ENCODE peak calls at places on chromosomes 1 and 21, in seven cellular contexts. K is coronary artery, E is cardiac fibroblast, L is bronchial epithelial cell, O is sigmoid colon, F is body of pancreas, C is mucosa of descending colon. T is an unnamed sample.

GRCh38 chr1:221793439-221794078 is 51.7 kb upstream of the DUSP10 start:
- DNase-seq in C (no peak), K (no peak), E (no peak), L (no peak), O (no peak), F (peak), T (peak)

GRCh38 chr1:227317541-227318002 is 720 bp downstream of the CDC42BPA start:
- DNase-seq in F (peak), E (peak), O (peak), C (no peak), L (peak), K (no peak), T (no peak)

GRCh38 chr1:93689521-93690223 is 8.0 kb upstream of the BCAR3 start:
- DNase-seq in L (no peak), F (no peak), K (no peak), C (no peak), O (no peak), E (no peak), T (no peak)

GRCh38 chr1:62295921-62296451 is 23.2 kb downstream of the KANK4 start:
- DNase-seq in F (no peak), L (peak), K (no peak), E (peak), C (no peak), O (no peak), T (no peak)

GRCh38 chr1:226675720-226676357 is 63.2 kb downstream of the ITPKB start:
- DNase-seq in C (no peak), E (no peak), O (peak), L (no peak), F (no peak), K (no peak), T (no peak)

GRCh38 chr21:42426424-42426823 is 22.7 kb downstream of the UBASH3A start:
- DNase-seq in F (peak), L (no peak), K (no peak), E (no peak), O (no peak), C (no peak), T (no peak)

GRCh38 chr1:24742090-24742938 is 2.9 kb upstream of the CLIC4 start:
- DNase-seq in L (peak), F (no peak), C (no peak), O (no peak), K (no peak), E (peak), T (no peak)

GRCh38 chr1:41660570-41661427 is 176.3 kb upstream of the EDN2 start:
- DNase-seq in E (no peak), L (no peak), C (no peak), K (no peak), F (no peak), O (no peak), T (no peak)

GRCh38 chr1:108639899-108640560 is 20.9 kb downstream of the HENMT1 start:
- DNase-seq in F (no peak), C (no peak), L (no peak), E (no peak), O (no peak), K (no peak), T (no peak)

GRCh38 chr21:29072873-29073221 is 601 bp downstream of the CCT8 start:
- DNase-seq in E (peak), O (no peak), F (no peak), C (no peak), L (peak), K (no peak), T (no peak)

GRCh38 chr1:168054117-168054516 is 82.6 kb downstream of the GPR161 start:
- DNase-seq in F (no peak), E (no peak), L (no peak), C (no peak), K (no peak), O (no peak), T (no peak)

GRCh38 chr1:24126023-24126671 is 14.2 kb upstream of the MYOM3 start:
- DNase-seq in L (no peak), E (peak), C (no peak), F (no peak), O (no peak), K (no peak), T (no peak)

GRCh38 chr1:186286615-186287317 is 88.3 kb downstream of the TPR start:
- DNase-seq in C (no peak), O (no peak), F (no peak), E (peak), K (no peak), L (no peak), T (no peak)

GRCh38 chr1:85343612-85344255 is 67.3 kb upstream of the BCL10 start:
- DNase-seq in C (no peak), O (no peak), E (peak), L (peak), K (no peak), F (no peak), T (no peak)

GRCh38 chr1:154694995-154695394 is 87.0 kb upstream of the ADAR start:
- DNase-seq in K (no peak), E (no peak), C (no peak), F (no peak), O (no peak), L (no peak), T (no peak)

GRCh38 chr1:86419277-86419903 is 4.6 kb upstream of the CLCA2 start:
- DNase-seq in O (no peak), L (peak), K (no peak), C (no peak), F (peak), E (peak), T (no peak)

GRCh38 chr1:229815076-229815475 is 189.0 kb downstream of the URB2 start:
- DNase-seq in L (no peak), O (no peak), F (no peak), K (no peak), C (no peak), E (no peak), T (no peak)

GRCh38 chr1:42228938-42229337 is 64.4 kb upstream of the GUCA2A start:
- DNase-seq in K (no peak), F (no peak), L (no peak), O (no peak), E (no peak), C (no peak), T (no peak)

GRCh38 chr1:27970401-27970800 is 10.6 kb downstream of the XKR8 start:
- DNase-seq in F (peak), C (peak), L (no peak), O (peak), E (peak), K (no peak), T (no peak)

GRCh38 chr21:33011462-33011861 is 14.3 kb upstream of the OLIG2 start:
- DNase-seq in F (peak), L (peak), O (no peak), C (no peak), E (peak), K (peak), T (no peak)

GRCh38 chr1:41856361-41857285 is 62.1 kb downstream of the HIVEP3 start:
- DNase-seq in O (no peak), F (peak), E (no peak), C (no peak), L (no peak), K (no peak), T (no peak)

GRCh38 chr1:9297831-9298230 is 5.1 kb downstream of the SPSB1 start:
- DNase-seq in L (no peak), E (no peak), C (no peak), K (no peak), F (no peak), O (no peak), T (no peak)

GRCh38 chr1:159866905-159867304 is 4.4 kb upstream of the VSIG8 start:
- DNase-seq in K (no peak), C (no peak), F (no peak), E (no peak), O (no peak), L (no peak), T (no peak)

GRCh38 chr1:155909894-155910293 is 1.3 kb downstream of the RIT1 start:
- DNase-seq in O (no peak), C (no peak), E (peak), L (peak), K (no peak), F (peak), T (no peak)

DNA sequence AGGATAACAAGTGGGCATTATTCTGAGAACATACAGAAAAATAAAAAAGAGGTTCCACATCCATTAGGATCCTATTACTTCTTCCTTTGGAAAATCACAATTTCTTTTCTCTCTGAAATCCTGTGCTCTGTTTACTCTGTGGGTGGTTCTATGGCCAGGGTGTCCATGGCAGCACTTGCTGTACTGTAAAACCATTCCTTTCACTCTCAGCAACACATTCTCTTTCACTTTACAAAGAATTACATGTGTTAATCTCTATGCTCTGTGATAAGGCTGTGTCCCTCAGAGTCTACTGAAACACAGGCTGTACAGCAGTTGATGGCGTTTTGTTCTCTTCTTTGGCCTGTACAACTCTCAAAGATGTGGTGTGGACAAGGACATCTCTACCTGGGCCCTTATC is 524.1 kb downstream of the PTBP2 start:
- DNase-seq in K (no peak), C (no peak), F (no peak), O (no peak), E (peak), L (no peak), T (no peak)
- H3K4me3 ChIP-seq in K (no peak), C (no peak), F (no peak), O (no peak), E (no peak), L (no peak), T (no peak)

DNA sequence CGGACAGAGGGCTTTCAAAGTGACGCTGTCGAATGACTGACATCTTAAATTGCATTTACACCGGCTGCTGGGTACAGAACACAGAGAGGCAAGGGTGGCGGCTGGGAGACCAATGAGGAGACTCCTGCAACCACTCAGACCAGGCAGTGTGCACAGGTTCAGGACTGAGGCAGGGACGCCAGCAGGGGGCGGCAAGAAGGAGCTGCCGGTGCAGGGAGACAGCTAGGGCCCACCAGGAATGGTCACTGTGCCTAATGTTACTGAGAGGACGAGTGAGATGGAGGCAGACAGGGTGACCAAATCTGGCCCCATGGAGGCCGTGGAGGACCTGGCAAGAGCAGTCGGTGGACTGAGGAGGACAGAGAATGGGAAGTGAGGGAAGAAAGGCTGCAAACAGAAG is 23.5 kb downstream of the GLIS1 start:
- DNase-seq in E (peak), K (no peak), C (no peak), O (no peak), F (peak), L (no peak), T (no peak)
- TF ChIP-seq CTCF in E (peak), K (no peak), C (no peak), O (no peak), F (no peak), L (peak), T (peak)

GRCh38 chr1:16980473-16981268 is at the start of gene MFAP2:
- DNase-seq in C (no peak), O (no peak), F (no peak), L (peak), E (peak), K (no peak), T (no peak)
- H3K4me3 ChIP-seq in C (no peak), O (peak), F (peak), L (peak), E (peak), K (peak), T (no peak)

GRCh38 chr1:211830055-211830329 is 571 bp downstream of the LPGAT1 start:
- DNase-seq in L (no peak), F (no peak), E (no peak), C (peak), O (no peak), K (no peak), T (no peak)

GRCh38 chr1:211828584-211829342 is 1.8 kb downstream of the LPGAT1 start:
- DNase-seq in O (no peak), E (peak), F (no peak), C (no peak), L (no peak), K (no peak), T (no peak)

GRCh38 chr1:211830330-211831142 is at the start of gene LPGAT1:
- DNase-seq in E (peak), K (peak), C (peak), O (peak), F (peak), L (peak), T (no peak)

GRCh38 chr1:211831558-211832323 is 1.2 kb upstream of the LPGAT1 start:
- DNase-seq in K (no peak), C (no peak), L (no peak), E (no peak), O (no peak), F (no peak), T (no peak)

DNA sequence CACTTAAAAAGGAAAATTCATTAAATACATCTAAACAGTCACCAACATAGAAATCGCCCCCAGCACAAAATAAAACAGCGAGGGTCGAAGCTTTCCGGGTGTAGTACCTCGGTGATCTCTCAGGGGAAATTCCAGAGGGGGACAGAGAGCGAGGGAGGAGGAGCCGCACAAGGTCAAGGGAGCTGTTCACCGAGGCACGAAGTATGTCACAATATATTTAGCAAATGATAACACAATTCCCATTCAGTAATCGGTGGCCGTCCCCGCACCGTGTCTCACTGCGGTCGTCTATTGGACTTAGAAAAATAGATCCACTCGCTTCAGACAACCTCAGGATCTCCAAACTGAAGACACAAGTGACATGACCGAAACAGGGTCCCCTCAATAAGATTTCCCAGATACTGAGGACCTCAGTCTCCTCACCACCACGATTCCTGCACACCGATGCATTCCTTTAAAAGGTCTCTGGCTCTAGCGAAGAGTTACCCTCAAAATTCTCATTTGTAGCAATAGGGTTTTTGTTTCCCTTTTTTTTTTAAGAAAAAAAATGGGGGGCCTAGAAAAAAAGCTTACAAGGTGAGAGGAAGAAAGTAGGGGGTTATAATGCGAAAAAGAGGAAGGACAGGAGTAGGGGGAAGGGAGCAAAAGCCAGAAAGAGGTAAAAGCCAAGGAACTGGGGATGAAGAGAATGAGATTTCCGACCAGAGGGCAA is 1.1 kb downstream of the LPGAT1 start:
- DNase-seq in K (no peak), E (peak), F (peak), C (no peak), L (peak), O (peak), T (no peak)
- TF ChIP-seq CTCF in K (no peak), E (no peak), F (peak), C (no peak), L (no peak), O (no peak), T (no peak)

DNA sequence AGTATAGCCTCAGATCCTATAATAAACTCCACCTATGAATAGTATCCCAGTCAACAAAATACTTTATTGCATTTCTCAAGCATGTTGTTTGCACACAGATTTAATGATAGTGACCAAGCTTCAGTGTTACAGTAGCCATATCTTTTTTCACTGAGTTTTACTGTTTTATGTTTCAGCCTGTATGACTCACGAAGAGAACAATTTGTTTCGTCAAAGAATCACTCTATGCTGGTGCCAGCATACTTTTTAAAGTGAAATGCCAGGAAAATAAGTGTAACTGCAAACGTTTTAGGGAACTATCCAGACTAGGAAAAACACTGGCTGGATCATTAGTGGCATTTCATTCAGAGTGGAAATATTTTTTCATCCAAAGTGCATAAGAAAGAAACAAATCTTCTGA is 210.8 kb downstream of the COL11A1 start:
- DNase-seq in K (no peak), E (peak), F (no peak), L (peak), O (no peak), C (no peak), T (no peak)
- H3K4me3 ChIP-seq in K (no peak), E (no peak), F (no peak), L (no peak), O (no peak), C (no peak), T (no peak)

GRCh38 chr1:55483523-55483922 is 268.4 kb upstream of the USP24 start:
- DNase-seq in C (no peak), O (no peak), L (no peak), F (no peak), K (no peak), E (no peak), T (no peak)
- TF ChIP-seq CTCF in C (no peak), O (no peak), L (no peak), F (no peak), K (no peak), E (no peak), T (peak)